ENCODE peak calls at places on chromosomes 16 and 17, in six cellular contexts. Q is GDM1, Y is AG04449, P is GOT3, M is neural progenitor cell, B is pancreas. C is an unnamed sample.

GRCh38 chr17:27299384-27300049 is 5.6 kb downstream of the WSB1 start:
- DNase-seq in M (no peak), Q (no peak), P (no peak), B (no peak), Y (no peak), C (no peak)

GRCh38 chr17:4497101-4497824 is 1.4 kb upstream of the SPNS2 start:
- DNase-seq in B (no peak), P (no peak), M (no peak), Y (no peak), Q (no peak), C (peak)

GRCh38 chr17:77555741-77556291 is 402.7 kb upstream of the TNRC6C start:
- DNase-seq in B (peak), Y (no peak), Q (no peak), M (peak), P (no peak), C (no peak)

GRCh38 chr16:31085371-31085770 is 3.4 kb downstream of the PRSS53 start:
- DNase-seq in M (no peak), Y (no peak), B (no peak), P (no peak), Q (no peak), C (no peak)

GRCh38 chr16:72989203-72989991 is 58.5 kb downstream of the ZFHX3 start:
- DNase-seq in Y (peak), M (no peak), B (no peak), P (no peak), Q (no peak), C (no peak)

GRCh38 chr17:82830249-82830661 is 9.6 kb downstream of the ZNF750 start:
- DNase-seq in Y (no peak), M (no peak), B (no peak), Q (no peak), P (no peak), C (no peak)

GRCh38 chr16:79801550-79802090 is 201.1 kb upstream of the MAF start:
- DNase-seq in P (no peak), M (no peak), B (no peak), Q (no peak), Y (no peak), C (no peak)

GRCh38 chr16:12976936-12977335 is 75.5 kb downstream of the SHISA9 start:
- DNase-seq in M (peak), P (no peak), B (no peak), Q (no peak), Y (no peak), C (no peak)

GRCh38 chr17:37417852-37418251 is 11.2 kb downstream of the TADA2A start:
- DNase-seq in Q (no peak), B (no peak), Y (no peak), M (no peak), P (no peak), C (no peak)

GRCh38 chr16:9053006-9053601 is 38.3 kb upstream of the HAPSTR1 start:
- DNase-seq in P (no peak), M (peak), Y (no peak), Q (no peak), B (peak), C (peak)

GRCh38 chr16:56889206-56889605 is 24.2 kb downstream of the SLC12A3 start:
- DNase-seq in Q (no peak), Y (no peak), P (no peak), M (no peak), B (no peak), C (no peak)

GRCh38 chr16:66028505-66029216 is 337.8 kb upstream of the CDH5 start:
- DNase-seq in Y (peak), B (no peak), P (no peak), M (no peak), Q (no peak), C (no peak)

GRCh38 chr17:21105081-21105480 is 21.7 kb upstream of the DHRS7B start:
- DNase-seq in Y (no peak), M (no peak), Q (no peak), B (no peak), P (no peak), C (no peak)

GRCh38 chr17:59617141-59617757 is 2.4 kb upstream of the CLTC start:
- DNase-seq in P (no peak), Y (no peak), B (no peak), Q (no peak), M (no peak), C (peak)

GRCh38 chr16:14324581-14324980 is 253.5 kb downstream of the MRTFB start:
- DNase-seq in M (no peak), P (no peak), Q (no peak), Y (no peak), B (no peak), C (no peak)

GRCh38 chr17:49552070-49552751 is 23.5 kb upstream of the NXPH3 start:
- DNase-seq in B (no peak), M (no peak), Y (no peak), P (no peak), Q (no peak), C (no peak)

GRCh38 chr17:67376509-67376891 is 581 bp upstream of the PITPNC1 start:
- DNase-seq in M (no peak), Q (no peak), P (no peak), B (no peak), Y (peak), C (peak)

GRCh38 chr16:85521737-85522042 is 91.4 kb upstream of the GSE1 start:
- DNase-seq in B (no peak), M (no peak), P (no peak), Y (no peak), Q (no peak), C (no peak)

GRCh38 chr17:21129023-21129681 is 2.4 kb downstream of the DHRS7B start:
- DNase-seq in P (no peak), B (no peak), M (no peak), Q (no peak), Y (peak), C (peak)

GRCh38 chr17:83103200-83103937 is 24.0 kb downstream of the METRNL start:
- DNase-seq in Q (no peak), M (peak), B (no peak), P (peak), Y (no peak), C (no peak)